ENCODE peak calls at places on chromosomes 11 and 22, in nine cellular contexts. N is stimulated activated CD8-positive, alpha-beta memory T cell treated with anti-CD3 and anti-CD28 coated beads, Interleukin-2, amount 100 ng/mL, for 1 hour; X is effector memory CD4-positive, alpha-beta T cell; O is HFFc6; K is WTC11; I is NCI-H446 treated with DMSO at 0.1 percent for 48 hours; Z is progenitor cell of endocrine pancreas; E is T-helper 9 cell; R is HEK293T. B is an unnamed sample.

GRCh38 chr22:30127749-30128166 is 47.5 kb downstream of the HORMAD2 start:
- DNase-seq in R (no peak), E (no peak), Z (no peak), X (no peak), N (no peak), K (no peak), I (no peak), O (no peak), B (no peak)

GRCh38 chr11:128246364-128247234 is 340.8 kb downstream of the ETS1 start:
- DNase-seq in O (no peak), I (no peak), N (no peak), K (no peak), Z (no peak), E (no peak), X (no peak), R (no peak), B (no peak)

GRCh38 chr11:131486100-131486499 is 115.7 kb downstream of the NTM start:
- DNase-seq in O (peak; percentile 16), E (no peak), X (no peak), R (no peak), I (no peak), Z (no peak), K (no peak), N (no peak), B (no peak)

GRCh38 chr11:76601712-76602111 is 68.8 kb downstream of the LRRC32 start:
- DNase-seq in R (no peak), I (no peak), E (no peak), X (no peak), N (no peak), Z (no peak), K (no peak), O (no peak), B (no peak)

GRCh38 chr11:27291302-27291889 is 71.6 kb downstream of the CCDC34 start:
- DNase-seq in Z (no peak), E (no peak), X (no peak), R (no peak), I (no peak), K (peak; percentile 20), O (no peak), N (no peak), B (no peak)

GRCh38 chr11:35126000-35126878 is 12.7 kb upstream of the CD44 start:
- DNase-seq in E (no peak), N (no peak), O (no peak), Z (no peak), I (no peak), X (no peak), K (no peak), R (no peak), B (no peak)

GRCh38 chr11:62105611-62106245 is 18.1 kb upstream of the INCENP start:
- DNase-seq in I (no peak), N (no peak), E (no peak), Z (no peak), K (no peak), O (peak; percentile 32), R (no peak), X (no peak), B (no peak)

GRCh38 chr22:26986884-26987283 is 329.5 kb downstream of the MIAT start:
- DNase-seq in N (no peak), K (no peak), Z (no peak), E (no peak), O (no peak), I (no peak), R (no peak), X (no peak), B (no peak)

GRCh38 chr11:44574620-44575287 is 9.3 kb downstream of the CD82 start:
- DNase-seq in O (peak; percentile 87), N (no peak), R (no peak), E (no peak), I (no peak), K (no peak), Z (no peak), X (peak; percentile 25), B (no peak)

GRCh38 chr11:67366546-67366945 is 6.9 kb downstream of the CLCF1 start:
- DNase-seq in E (no peak), R (no peak), O (no peak), X (no peak), K (no peak), N (no peak), Z (no peak), I (peak; percentile 6), B (no peak)

B was measured in NCI-H1048.